ENCODE peak calls at places on chromosome 14, in six cellular contexts. P, Q, I, R, S and X are unnamed samples.
A peak's percentile ranks its signal among the peaks of the same experiment; 100 is the strongest.

GRCh38 chr14:72847721-72848120 is 46.2 kb downstream of the DPF3 start:
- DNase-seq in S (no peak), Q (peak; percentile 37), P (no peak), I (no peak), R (no peak), X (peak; percentile 3)

GRCh38 chr14:77248666-77249065 is 22.3 kb downstream of the NGB start:
- DNase-seq in I (peak; percentile 29), R (no peak), Q (peak; percentile 60), S (peak; percentile 16), P (peak; percentile 12), X (peak; percentile 48)

GRCh38 chr14:24113801-24114535 is 609 bp upstream of the DCAF11 start:
- DNase-seq in R (peak; percentile 85), P (peak; percentile 91), I (peak; percentile 92), S (peak; percentile 87), Q (peak; percentile 86), X (peak; percentile 89)

GRCh38 chr14:22814945-22815713 is at the start of gene SLC7A7:
- DNase-seq in Q (no peak), I (no peak), S (no peak), P (no peak), R (no peak), X (no peak)

GRCh38 chr14:55074662-55075061 is 23.2 kb downstream of the MAPK1IP1L start:
- DNase-seq in I (no peak), R (no peak), S (peak; percentile 60), Q (no peak), P (no peak), X (no peak)

GRCh38 chr14:22598896-22599244 is 770 bp downstream of the ABHD4 start:
- DNase-seq in S (peak; percentile 71), I (peak; percentile 54), P (no peak), R (no peak), Q (peak; percentile 74), X (peak; percentile 45)

GRCh38 chr14:94383777-94384176 is 4.6 kb downstream of the SERPINA1 start:
- DNase-seq in R (no peak), Q (no peak), I (no peak), P (no peak), S (no peak), X (no peak)

GRCh38 chr14:27845241-27845850 is 921.2 kb upstream of the FOXG1 start:
- DNase-seq in P (peak; percentile 31), R (no peak), Q (no peak), I (no peak), S (no peak), X (peak; percentile 45)

GRCh38 chr14:67704484-67705089 is 2.9 kb downstream of the RDH12 start:
- DNase-seq in I (peak; percentile 51), Q (peak; percentile 79), P (no peak), R (no peak), S (peak; percentile 54), X (peak; percentile 69)

GRCh38 chr14:64717870-64718269 is 13.6 kb downstream of the PLEKHG3 start:
- DNase-seq in R (no peak), I (peak; percentile 26), S (peak; percentile 20), P (no peak), Q (peak; percentile 82), X (no peak)

GRCh38 chr14:95233702-95234241 is 76.4 kb upstream of the DICER1 start:
- DNase-seq in P (no peak), R (no peak), S (no peak), Q (no peak), I (no peak), X (no peak)

GRCh38 chr14:50018236-50019210 is 97.8 kb downstream of the VCPKMT start:
- DNase-seq in P (no peak), R (no peak), I (no peak), S (peak; percentile 80), Q (peak; percentile 78), X (peak; percentile 53)

GRCh38 chr14:104557086-104557485 is 22.5 kb upstream of the C14orf180 start:
- DNase-seq in P (peak; percentile 23), S (no peak), R (no peak), Q (no peak), I (no peak), X (no peak)

GRCh38 chr14:30330452-30330851 is 228.5 kb upstream of the G2E3 start:
- DNase-seq in Q (peak; percentile 40), R (no peak), I (peak; percentile 1), S (no peak), P (no peak), X (no peak)

GRCh38 chr14:68757618-68758081 is 35.2 kb downstream of the ZFP36L1 start:
- DNase-seq in S (peak; percentile 28), P (peak; percentile 71), Q (no peak), R (no peak), I (peak; percentile 53), X (peak; percentile 62)

GRCh38 chr14:82431031-82431430 is 897.4 kb upstream of the SEL1L start:
- DNase-seq in I (no peak), Q (no peak), R (no peak), P (no peak), S (no peak), X (no peak)

GRCh38 chr14:24080888-24081738 is 9.8 kb downstream of the CPNE6 start:
- DNase-seq in S (no peak), R (no peak), I (peak; percentile 21), P (peak; percentile 82), Q (peak; percentile 59), X (no peak)

GRCh38 chr14:102949801-102950451 is 27.5 kb downstream of the AMN start:
- DNase-seq in S (peak; percentile 63), P (no peak), Q (peak; percentile 21), I (no peak), R (peak; percentile 29), X (no peak)

GRCh38 chr14:54627325-54627717 is 60.4 kb downstream of the SAMD4A start:
- DNase-seq in R (no peak), Q (no peak), P (no peak), S (no peak), I (no peak), X (no peak)

GRCh38 chr14:73393375-73393774 is 65.0 kb downstream of the NUMB start:
- DNase-seq in R (no peak), I (no peak), S (no peak), P (no peak), Q (peak; percentile 52), X (no peak)

GRCh38 chr14:105092124-105092911 is 27.1 kb upstream of the GPR132 start:
- DNase-seq in R (no peak), P (peak; percentile 58), S (no peak), I (no peak), Q (peak; percentile 38), X (no peak)

GRCh38 chr14:69652942-69653680 is 41.7 kb downstream of the SUSD6 start:
- DNase-seq in I (no peak), Q (no peak), P (no peak), S (peak; percentile 47), R (no peak), X (peak; percentile 18)

GRCh38 chr14:30005114-30005698 is 77.6 kb upstream of the PRKD1 start:
- DNase-seq in Q (peak; percentile 60), I (peak; percentile 44), R (no peak), S (peak; percentile 89), P (no peak), X (peak; percentile 60)

GRCh38 chr14:58238252-58239247 is 6.1 kb upstream of the PSMA3 start:
- DNase-seq in P (no peak), R (no peak), Q (no peak), I (peak; percentile 24), S (no peak), X (no peak)

GRCh38 chr14:99118046-99118721 is 153.8 kb downstream of the BCL11B start:
- DNase-seq in P (no peak), R (no peak), I (peak; percentile 25), Q (no peak), S (no peak), X (no peak)

GRCh38 chr14:103127356-103127755 is 4.1 kb downstream of the TNFAIP2 start:
- DNase-seq in S (no peak), Q (no peak), I (no peak), R (no peak), P (peak; percentile 48), X (no peak)

GRCh38 chr14:59275668-59276067 is 87.2 kb downstream of the DAAM1 start:
- DNase-seq in Q (peak; percentile 100), R (no peak), P (no peak), I (peak; percentile 85), S (peak; percentile 93), X (peak; percentile 94)